ENCODE peak calls at places on chromosomes 7 and 10, in nine cellular contexts. One of them, this sample, is unnamed.

GRCh38 chr10:96413151-96413787 is 54.5 kb upstream of the OPALIN start:
- DNase-seq in astrocyte of the spinal cord: no peak
- DNase-seq in cardiac muscle cell: no peak
- DNase-seq in neural progenitor cell: no peak
- DNase-seq in osteocyte: peak; percentile 83
- DNase-seq in A549: no peak
- DNase-seq in HCT116: no peak
- DNase-seq in endothelial cell: peak; percentile 24
- DNase-seq in neural crest cell: no peak
- DNase-seq in this sample: peak; percentile 53

GRCh38 chr7:73701357-73701995 is 18.0 kb downstream of the STX1A start:
- DNase-seq in astrocyte of the spinal cord: peak; percentile 76
- DNase-seq in cardiac muscle cell: peak; percentile 57
- DNase-seq in neural progenitor cell: peak; percentile 75
- DNase-seq in osteocyte: no peak
- DNase-seq in A549: peak; percentile 74
- DNase-seq in HCT116: peak; percentile 68
- DNase-seq in endothelial cell: peak; percentile 73
- DNase-seq in neural crest cell: peak; percentile 61
- DNase-seq in this sample: no peak

GRCh38 chr7:151886783-151887182 is 9.9 kb upstream of the PRKAG2 start:
- DNase-seq in astrocyte of the spinal cord: no peak
- DNase-seq in cardiac muscle cell: no peak
- DNase-seq in neural progenitor cell: no peak
- DNase-seq in osteocyte: no peak
- DNase-seq in A549: no peak
- DNase-seq in HCT116: no peak
- DNase-seq in endothelial cell: no peak
- DNase-seq in neural crest cell: no peak
- DNase-seq in this sample: no peak

GRCh38 chr10:105328441-105328840 is 687.4 kb downstream of the SORCS3 start:
- DNase-seq in astrocyte of the spinal cord: peak; percentile 13
- DNase-seq in cardiac muscle cell: no peak
- DNase-seq in neural progenitor cell: no peak
- DNase-seq in osteocyte: no peak
- DNase-seq in A549: no peak
- DNase-seq in HCT116: no peak
- DNase-seq in endothelial cell: no peak
- DNase-seq in neural crest cell: no peak
- DNase-seq in this sample: no peak

GRCh38 chr7:123712619-123713018 is 36.2 kb downstream of the WASL start:
- DNase-seq in astrocyte of the spinal cord: peak; percentile 75
- DNase-seq in cardiac muscle cell: peak; percentile 71
- DNase-seq in neural progenitor cell: no peak
- DNase-seq in osteocyte: no peak
- DNase-seq in A549: no peak
- DNase-seq in HCT116: no peak
- DNase-seq in endothelial cell: no peak
- DNase-seq in neural crest cell: no peak
- DNase-seq in this sample: no peak

GRCh38 chr7:131919920-131920709 is 363.7 kb upstream of the PODXL start:
- DNase-seq in astrocyte of the spinal cord: no peak
- DNase-seq in cardiac muscle cell: no peak
- DNase-seq in neural progenitor cell: no peak
- DNase-seq in osteocyte: no peak
- DNase-seq in A549: no peak
- DNase-seq in HCT116: no peak
- DNase-seq in endothelial cell: no peak
- DNase-seq in neural crest cell: no peak
- DNase-seq in this sample: no peak

GRCh38 chr10:88460601-88461000 is 122.5 kb downstream of the RNLS start:
- DNase-seq in astrocyte of the spinal cord: no peak
- DNase-seq in cardiac muscle cell: no peak
- DNase-seq in neural progenitor cell: no peak
- DNase-seq in osteocyte: no peak
- DNase-seq in A549: no peak
- DNase-seq in HCT116: no peak
- DNase-seq in endothelial cell: no peak
- DNase-seq in neural crest cell: no peak
- DNase-seq in this sample: no peak

GRCh38 chr10:129323311-129323710 is 143.7 kb upstream of the MGMT start:
- DNase-seq in astrocyte of the spinal cord: no peak
- DNase-seq in cardiac muscle cell: no peak
- DNase-seq in neural progenitor cell: peak; percentile 63
- DNase-seq in osteocyte: no peak
- DNase-seq in A549: no peak
- DNase-seq in HCT116: no peak
- DNase-seq in endothelial cell: no peak
- DNase-seq in neural crest cell: no peak
- DNase-seq in this sample: no peak

GRCh38 chr10:104130041-104130440 is 8.1 kb downstream of the SFR1 start:
- DNase-seq in astrocyte of the spinal cord: no peak
- DNase-seq in cardiac muscle cell: peak; percentile 20
- DNase-seq in neural progenitor cell: no peak
- DNase-seq in osteocyte: no peak
- DNase-seq in A549: no peak
- DNase-seq in HCT116: no peak
- DNase-seq in endothelial cell: no peak
- DNase-seq in neural crest cell: no peak
- DNase-seq in this sample: no peak

GRCh38 chr10:104122273-104123107 is 519 bp downstream of the SFR1 start:
- DNase-seq in astrocyte of the spinal cord: peak; percentile 28
- DNase-seq in cardiac muscle cell: peak; percentile 18
- DNase-seq in neural progenitor cell: no peak
- DNase-seq in osteocyte: no peak
- DNase-seq in A549: no peak
- DNase-seq in HCT116: no peak
- DNase-seq in endothelial cell: no peak
- DNase-seq in neural crest cell: no peak
- DNase-seq in this sample: no peak

GRCh38 chr10:104128214-104128613 is 6.2 kb downstream of the SFR1 start:
- DNase-seq in astrocyte of the spinal cord: peak; percentile 59
- DNase-seq in cardiac muscle cell: peak; percentile 13
- DNase-seq in neural progenitor cell: no peak
- DNase-seq in osteocyte: no peak
- DNase-seq in A549: no peak
- DNase-seq in HCT116: no peak
- DNase-seq in endothelial cell: no peak
- DNase-seq in neural crest cell: no peak
- DNase-seq in this sample: no peak

GRCh38 chr10:104123397-104123796 is 1.4 kb downstream of the SFR1 start:
- DNase-seq in astrocyte of the spinal cord: peak; percentile 39
- DNase-seq in cardiac muscle cell: peak; percentile 34
- DNase-seq in neural progenitor cell: no peak
- DNase-seq in osteocyte: no peak
- DNase-seq in A549: peak; percentile 38
- DNase-seq in HCT116: no peak
- DNase-seq in endothelial cell: no peak
- DNase-seq in neural crest cell: no peak
- DNase-seq in this sample: no peak

GRCh38 chr10:104127411-104127810 is 5.4 kb downstream of the SFR1 start:
- DNase-seq in astrocyte of the spinal cord: no peak
- DNase-seq in cardiac muscle cell: no peak
- DNase-seq in neural progenitor cell: peak; percentile 64
- DNase-seq in osteocyte: no peak
- DNase-seq in A549: peak; percentile 74
- DNase-seq in HCT116: no peak
- DNase-seq in endothelial cell: no peak
- DNase-seq in neural crest cell: no peak
- DNase-seq in this sample: no peak
- TF ChIP-seq CTCF in astrocyte of the spinal cord: peak; percentile 6
- TF ChIP-seq CTCF in cardiac muscle cell: peak; percentile 4
- TF ChIP-seq CTCF in neural progenitor cell: peak; percentile 55
- TF ChIP-seq CTCF in osteocyte: peak; percentile 20
- TF ChIP-seq CTCF in A549: peak; percentile 44
- TF ChIP-seq CTCF in HCT116: peak; percentile 77
- TF ChIP-seq CTCF in endothelial cell: peak; percentile 24
- TF ChIP-seq CTCF in neural crest cell: peak; percentile 40
- TF ChIP-seq CTCF in this sample: no peak

GRCh38 chr10:34526758-34527730 is 288.1 kb downstream of the PARD3 start:
- DNase-seq in astrocyte of the spinal cord: peak; percentile 95
- DNase-seq in cardiac muscle cell: peak; percentile 93
- DNase-seq in neural progenitor cell: peak; percentile 88
- DNase-seq in osteocyte: no peak
- DNase-seq in A549: peak; percentile 72
- DNase-seq in HCT116: peak; percentile 65
- DNase-seq in endothelial cell: no peak
- DNase-seq in neural crest cell: no peak
- DNase-seq in this sample: no peak
- TF ChIP-seq CTCF in astrocyte of the spinal cord: peak; percentile 31
- TF ChIP-seq CTCF in cardiac muscle cell: no peak
- TF ChIP-seq CTCF in neural progenitor cell: peak; percentile 47
- TF ChIP-seq CTCF in osteocyte: peak; percentile 50
- TF ChIP-seq CTCF in A549: peak; percentile 71
- TF ChIP-seq CTCF in HCT116: no peak
- TF ChIP-seq CTCF in endothelial cell: no peak
- TF ChIP-seq CTCF in neural crest cell: no peak
- TF ChIP-seq CTCF in this sample: no peak

GRCh38 chr7:137458399-137458798 is 114.9 kb upstream of the PTN start:
- DNase-seq in astrocyte of the spinal cord: no peak
- DNase-seq in cardiac muscle cell: no peak
- DNase-seq in neural progenitor cell: no peak
- DNase-seq in osteocyte: no peak
- DNase-seq in A549: no peak
- DNase-seq in HCT116: no peak
- DNase-seq in endothelial cell: no peak
- DNase-seq in neural crest cell: no peak
- DNase-seq in this sample: no peak

GRCh38 chr7:137449016-137449415 is 105.5 kb upstream of the PTN start:
- DNase-seq in astrocyte of the spinal cord: peak; percentile 54
- DNase-seq in cardiac muscle cell: no peak
- DNase-seq in neural progenitor cell: no peak
- DNase-seq in osteocyte: no peak
- DNase-seq in A549: no peak
- DNase-seq in HCT116: no peak
- DNase-seq in endothelial cell: no peak
- DNase-seq in neural crest cell: no peak
- DNase-seq in this sample: no peak

GRCh38 chr7:137453356-137453755 is 109.8 kb upstream of the PTN start:
- DNase-seq in astrocyte of the spinal cord: no peak
- DNase-seq in cardiac muscle cell: no peak
- DNase-seq in neural progenitor cell: no peak
- DNase-seq in osteocyte: no peak
- DNase-seq in A549: no peak
- DNase-seq in HCT116: no peak
- DNase-seq in endothelial cell: no peak
- DNase-seq in neural crest cell: no peak
- DNase-seq in this sample: no peak

DNA sequence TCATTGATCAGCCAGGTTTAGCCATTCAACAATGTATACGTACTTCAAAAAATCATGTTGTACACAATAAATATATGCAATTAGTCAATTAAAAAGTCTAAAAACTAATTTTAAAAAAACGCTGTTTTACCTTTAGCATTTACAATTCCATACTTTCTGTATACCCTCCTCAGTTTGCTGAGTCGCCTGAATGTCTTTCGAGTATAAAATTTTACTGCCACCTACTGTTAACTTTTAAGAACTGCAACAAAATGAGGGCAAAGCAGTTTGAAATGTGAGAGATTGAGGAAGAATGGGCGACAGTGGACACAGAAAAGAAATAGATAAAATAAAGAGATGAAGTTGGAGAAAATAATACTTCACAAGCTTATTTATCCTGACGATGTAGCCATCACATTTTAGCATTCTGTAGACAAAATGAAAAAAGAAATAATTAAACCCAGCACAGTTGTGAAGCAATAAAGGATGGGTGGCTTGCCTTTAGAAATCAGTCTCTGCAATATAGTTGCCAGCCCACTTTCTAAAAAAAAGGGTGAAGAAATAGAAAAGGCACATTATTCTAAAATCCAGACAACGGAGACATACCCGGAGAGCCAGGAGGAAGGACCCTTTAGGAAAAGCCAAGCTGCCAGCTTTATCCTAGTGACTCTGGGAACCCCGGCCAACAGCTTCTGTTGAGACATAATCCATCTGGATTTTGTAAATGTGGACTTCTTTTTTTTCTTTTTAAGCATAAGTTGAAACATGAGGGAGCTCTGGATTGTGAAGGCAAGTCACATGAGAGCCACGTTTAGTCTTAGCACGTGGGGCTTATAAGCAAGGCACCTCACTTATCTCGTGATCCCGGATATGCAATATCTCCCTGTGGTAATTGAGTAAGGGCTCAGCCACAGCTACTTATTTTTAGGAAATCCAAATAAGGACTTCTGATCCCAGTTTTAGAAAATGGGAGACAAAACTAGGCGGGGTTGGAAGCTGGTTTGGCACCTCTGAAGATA is 110.9 kb upstream of the PTN start:
- DNase-seq in astrocyte of the spinal cord: peak; percentile 71
- DNase-seq in cardiac muscle cell: peak; percentile 98
- DNase-seq in neural progenitor cell: peak; percentile 50
- DNase-seq in osteocyte: no peak
- DNase-seq in A549: peak; percentile 8
- DNase-seq in HCT116: no peak
- DNase-seq in endothelial cell: no peak
- DNase-seq in neural crest cell: no peak
- DNase-seq in this sample: no peak
- TF ChIP-seq CTCF in astrocyte of the spinal cord: peak; percentile 61
- TF ChIP-seq CTCF in cardiac muscle cell: peak; percentile 67
- TF ChIP-seq CTCF in neural progenitor cell: peak; percentile 86
- TF ChIP-seq CTCF in osteocyte: peak; percentile 75
- TF ChIP-seq CTCF in A549: peak; percentile 64
- TF ChIP-seq CTCF in HCT116: peak; percentile 53
- TF ChIP-seq CTCF in endothelial cell: peak; percentile 91
- TF ChIP-seq CTCF in neural crest cell: peak; percentile 84
- TF ChIP-seq CTCF in this sample: peak; percentile 40

GRCh38 chr7:148395292-148395691 is 195.3 kb upstream of the C7orf33 start:
- DNase-seq in astrocyte of the spinal cord: peak; percentile 47
- DNase-seq in cardiac muscle cell: no peak
- DNase-seq in neural progenitor cell: no peak
- DNase-seq in osteocyte: no peak
- DNase-seq in A549: no peak
- DNase-seq in HCT116: no peak
- DNase-seq in endothelial cell: no peak
- DNase-seq in neural crest cell: no peak
- DNase-seq in this sample: no peak

GRCh38 chr7:148397056-148397455 is 193.5 kb upstream of the C7orf33 start:
- DNase-seq in astrocyte of the spinal cord: no peak
- DNase-seq in cardiac muscle cell: no peak
- DNase-seq in neural progenitor cell: peak; percentile 37
- DNase-seq in osteocyte: no peak
- DNase-seq in A549: no peak
- DNase-seq in HCT116: no peak
- DNase-seq in endothelial cell: no peak
- DNase-seq in neural crest cell: no peak
- DNase-seq in this sample: no peak

GRCh38 chr7:148395990-148396716 is 194.4 kb upstream of the C7orf33 start:
- DNase-seq in astrocyte of the spinal cord: peak; percentile 17
- DNase-seq in cardiac muscle cell: no peak
- DNase-seq in neural progenitor cell: no peak
- DNase-seq in osteocyte: no peak
- DNase-seq in A549: no peak
- DNase-seq in HCT116: no peak
- DNase-seq in endothelial cell: no peak
- DNase-seq in neural crest cell: no peak
- DNase-seq in this sample: no peak

GRCh38 chr7:148397555-148397954 is 193.0 kb upstream of the C7orf33 start:
- DNase-seq in astrocyte of the spinal cord: no peak
- DNase-seq in cardiac muscle cell: no peak
- DNase-seq in neural progenitor cell: no peak
- DNase-seq in osteocyte: no peak
- DNase-seq in A549: no peak
- DNase-seq in HCT116: no peak
- DNase-seq in endothelial cell: no peak
- DNase-seq in neural crest cell: no peak
- DNase-seq in this sample: no peak

DNA sequence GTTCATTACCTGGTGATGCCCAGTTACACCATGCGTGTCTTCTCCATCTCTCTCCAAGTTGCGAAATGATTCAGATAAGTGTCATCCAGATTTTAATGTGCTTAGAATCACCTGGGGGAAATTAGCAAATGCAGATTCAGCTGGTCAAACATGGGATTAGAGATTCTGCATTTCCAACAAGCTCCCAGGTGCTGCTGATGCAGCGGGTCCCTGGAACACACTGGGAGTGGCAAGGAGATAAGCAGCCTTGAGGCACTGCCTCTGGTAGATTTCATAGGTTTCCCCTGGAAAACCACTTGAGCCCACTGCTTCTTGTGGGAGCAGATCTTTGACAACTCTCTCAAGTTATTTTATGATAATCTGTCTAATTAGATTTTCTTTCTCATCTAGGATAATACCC is 196.0 kb upstream of the C7orf33 start:
- DNase-seq in astrocyte of the spinal cord: no peak
- DNase-seq in cardiac muscle cell: no peak
- DNase-seq in neural progenitor cell: no peak
- DNase-seq in osteocyte: no peak
- DNase-seq in A549: no peak
- DNase-seq in HCT116: no peak
- DNase-seq in endothelial cell: no peak
- DNase-seq in neural crest cell: no peak
- DNase-seq in this sample: no peak
- TF ChIP-seq CTCF in astrocyte of the spinal cord: no peak
- TF ChIP-seq CTCF in cardiac muscle cell: no peak
- TF ChIP-seq CTCF in neural progenitor cell: no peak
- TF ChIP-seq CTCF in osteocyte: no peak
- TF ChIP-seq CTCF in A549: no peak
- TF ChIP-seq CTCF in HCT116: no peak
- TF ChIP-seq CTCF in endothelial cell: no peak
- TF ChIP-seq CTCF in neural crest cell: no peak
- TF ChIP-seq CTCF in this sample: no peak